ENCODE peak calls at places on chromosome 1, in seven cellular contexts. Q is cerebellar cortex; E is effector CD4-positive, alpha-beta T cell; U is mesendoderm; P is HT1080; A is stimulated activated CD4-positive, alpha-beta T cell treated with anti-CD3 and anti-CD28 coated beads, Interleukin-1b, Interleukin-23, amount 100 ng/mL, for 48 hours; R is AG08396. L is an unnamed sample.

GRCh38 chr1:172411791-172412338 is 8.6 kb upstream of the C1orf105 start:
- DNase-seq in Q (no peak), E (no peak), P (no peak), R (no peak), A (no peak), U (no peak), L (no peak)

GRCh38 chr1:41749992-41750745 is 168.6 kb downstream of the HIVEP3 start:
- DNase-seq in R (no peak), Q (no peak), P (no peak), A (no peak), U (no peak), E (no peak), L (no peak)

GRCh38 chr1:2346691-2347408 is 44.5 kb downstream of the MORN1 start:
- DNase-seq in U (no peak), P (no peak), E (no peak), Q (no peak), A (no peak), R (no peak), L (no peak)

GRCh38 chr1:225428066-225428878 is 434 bp upstream of the LBR start:
- DNase-seq in P (peak; percentile 77), U (peak; percentile 96), R (peak; percentile 98), A (peak; percentile 90), Q (peak; percentile 90), E (peak; percentile 88), L (peak; percentile 90)

GRCh38 chr1:65310078-65310587 is 790 bp downstream of the DNAJC6 start:
- DNase-seq in P (no peak), Q (peak; percentile 70), U (peak; percentile 87), R (no peak), E (no peak), A (no peak), L (no peak)

GRCh38 chr1:89831462-89832113 is 10.8 kb downstream of the LRRC8D start:
- DNase-seq in R (no peak), E (no peak), P (no peak), A (no peak), Q (no peak), U (no peak), L (no peak)

GRCh38 chr1:155062702-155063411 is 683 bp upstream of the EFNA4 start:
- DNase-seq in A (peak; percentile 80), E (peak; percentile 52), Q (peak; percentile 67), U (peak; percentile 82), R (peak; percentile 85), P (no peak), L (peak; percentile 68)

GRCh38 chr1:161505892-161506173 is 576 bp downstream of the FCGR2A start:
- DNase-seq in A (no peak), P (no peak), U (no peak), R (no peak), E (no peak), Q (no peak), L (no peak)

GRCh38 chr1:8239306-8240023 is 78.4 kb upstream of the SLC45A1 start:
- DNase-seq in E (no peak), P (no peak), Q (peak; percentile 81), A (no peak), R (no peak), U (peak; percentile 91), L (no peak)

GRCh38 chr1:3467096-3468036 is 12.9 kb downstream of the ARHGEF16 start:
- DNase-seq in P (no peak), U (no peak), Q (no peak), R (no peak), A (peak; percentile 0), E (no peak), L (peak; percentile 11)

GRCh38 chr1:53484705-53485477 is 25.7 kb downstream of the DMRTB1 start:
- DNase-seq in P (no peak), Q (no peak), E (no peak), R (no peak), U (no peak), A (no peak), L (no peak)

GRCh38 chr1:156870734-156871133 is 10.1 kb downstream of the NTRK1 start:
- DNase-seq in P (peak; percentile 90), R (peak; percentile 89), U (no peak), E (no peak), A (peak; percentile 50), Q (no peak), L (no peak)

GRCh38 chr1:171780583-171781166 is 785 bp upstream of the METTL13 start:
- DNase-seq in P (no peak), Q (no peak), R (no peak), U (no peak), E (no peak), A (no peak), L (no peak)

GRCh38 chr1:69737527-69738176 is 169.9 kb downstream of the LRRC7 start:
- DNase-seq in R (peak; percentile 34), A (no peak), E (no peak), P (peak; percentile 68), Q (peak; percentile 42), U (peak; percentile 86), L (no peak)

GRCh38 chr1:201361652-201362504 is 15.6 kb downstream of the TNNT2 start:
- DNase-seq in R (peak; percentile 86), A (peak; percentile 25), Q (peak; percentile 57), U (peak; percentile 78), P (peak; percentile 29), E (no peak), L (no peak)

GRCh38 chr1:57424231-57425027 is 569 bp upstream of the DAB1 start:
- DNase-seq in R (peak; percentile 76), A (no peak), Q (peak; percentile 59), P (peak; percentile 40), E (no peak), U (peak; percentile 91), L (no peak)

GRCh38 chr1:42259059-42259738 is 75.8 kb downstream of the FOXJ3 start:
- DNase-seq in Q (peak; percentile 16), P (no peak), U (peak; percentile 71), E (no peak), A (no peak), R (peak; percentile 23), L (no peak)

GRCh38 chr1:85865183-85865582 is 156.9 kb upstream of the ZNHIT6 start:
- DNase-seq in P (no peak), R (no peak), E (no peak), A (no peak), Q (no peak), U (no peak), L (no peak)

GRCh38 chr1:154911691-154912550 is 24.6 kb downstream of the PMVK start:
- DNase-seq in P (no peak), U (no peak), E (no peak), R (no peak), A (no peak), Q (no peak), L (no peak)

L was measured in CD8-positive, alpha-beta T cell.